ENCODE peak calls at places on chromosomes 12 and 14, in nine cellular contexts. Q is AG20443; R is iris pigment epithelial cell; G is endothelial cell; F is effector memory CD4-positive, alpha-beta T cell; U is NCI-H510A treated with DMSO at 0.1 percent for 48 hours; E is AML-193; I is occipital lobe; P is NCI-H2029. K is an unnamed sample.

GRCh38 chr14:73786632-73786941 is 65.0 kb upstream of the PTGR2 start:
- DNase-seq in G (peak; percentile 59), U (no peak), R (no peak), P (no peak), E (no peak), I (no peak), Q (no peak), F (no peak), K (peak; percentile 30)

GRCh38 chr14:93528884-93529558 is 98.3 kb downstream of the UNC79 start:
- DNase-seq in U (no peak), F (no peak), R (no peak), Q (no peak), P (no peak), G (no peak), I (no peak), E (no peak), K (no peak)

GRCh38 chr14:97513891-97514290 is 716.7 kb downstream of the VRK1 start:
- DNase-seq in U (no peak), G (no peak), I (no peak), Q (no peak), E (no peak), R (no peak), F (no peak), P (no peak), K (no peak)

GRCh38 chr12:111347891-111348644 is 20.8 kb downstream of the PHETA1 start:
- DNase-seq in P (no peak), G (no peak), U (no peak), R (no peak), F (no peak), I (no peak), E (no peak), Q (no peak), K (no peak)

GRCh38 chr14:68692916-68693771 is 99.7 kb downstream of the ZFP36L1 start:
- DNase-seq in F (no peak), R (peak; percentile 89), E (no peak), P (no peak), G (no peak), Q (peak; percentile 66), I (no peak), U (no peak), K (no peak)

GRCh38 chr14:69490219-69490918 is 5.8 kb downstream of the PLEKHD1 start:
- DNase-seq in I (no peak), G (no peak), Q (no peak), E (no peak), P (no peak), R (no peak), U (no peak), F (no peak), K (no peak)

GRCh38 chr14:71725802-71726638 is 206.2 kb upstream of the RGS6 start:
- DNase-seq in I (no peak), P (no peak), E (peak; percentile 26), U (no peak), Q (peak; percentile 66), G (no peak), R (peak; percentile 88), F (no peak), K (no peak)

GRCh38 chr14:74567646-74568379 is 44.2 kb downstream of the LTBP2 start:
- DNase-seq in G (no peak), P (no peak), U (no peak), E (no peak), F (no peak), I (no peak), Q (no peak), R (no peak), K (no peak)

GRCh38 chr14:61523751-61524150 is 171.6 kb upstream of the HIF1A start:
- DNase-seq in G (no peak), I (no peak), F (no peak), U (no peak), E (no peak), P (no peak), Q (no peak), R (no peak), K (no peak)

GRCh38 chr14:65637780-65638179 is 225.2 kb downstream of the FUT8 start:
- DNase-seq in G (no peak), Q (peak; percentile 9), R (peak; percentile 9), E (no peak), P (no peak), F (no peak), U (no peak), I (no peak), K (no peak)

GRCh38 chr12:52529417-52529816 is 9.2 kb upstream of the KRT5 start:
- DNase-seq in E (no peak), G (no peak), R (no peak), Q (no peak), I (no peak), U (no peak), F (no peak), P (no peak), K (no peak)

GRCh38 chr14:77092676-77093075 is 5.4 kb upstream of the CIPC start:
- DNase-seq in F (no peak), R (no peak), E (no peak), Q (no peak), G (no peak), U (no peak), I (no peak), P (no peak), K (no peak)

GRCh38 chr12:112841240-112841639 is 49.7 kb downstream of the RPH3A start:
- DNase-seq in P (no peak), E (no peak), R (no peak), I (no peak), U (no peak), Q (no peak), G (no peak), F (no peak), K (no peak)

GRCh38 chr12:47650469-47650868 is 55.4 kb downstream of the RPAP3 start:
- DNase-seq in F (no peak), I (no peak), U (no peak), G (no peak), R (peak; percentile 22), Q (no peak), P (no peak), E (no peak), K (no peak)

GRCh38 chr12:117356048-117356447 is 5.4 kb downstream of the NOS1 start:
- DNase-seq in E (no peak), U (no peak), P (no peak), G (no peak), F (no peak), I (no peak), Q (no peak), R (peak; percentile 7), K (no peak)

GRCh38 chr12:82838827-82839226 is 152.1 kb downstream of the TMTC2 start:
- DNase-seq in P (no peak), U (no peak), E (no peak), F (no peak), I (no peak), Q (no peak), G (no peak), R (no peak), K (no peak)

GRCh38 chr14:102510616-102511520 is 1.3 kb upstream of the ANKRD9 start:
- DNase-seq in G (peak; percentile 56), I (no peak), Q (no peak), U (peak; percentile 8), P (peak; percentile 9), E (no peak), R (no peak), F (no peak), K (peak; percentile 47)

GRCh38 chr12:105336411-105336810 is 5.9 kb downstream of the C12orf75 start:
- DNase-seq in E (no peak), I (no peak), F (no peak), P (no peak), G (no peak), R (no peak), U (no peak), Q (no peak), K (no peak)

GRCh38 chr12:71691504-71692129 is 5.7 kb downstream of the TMEM19 start:
- DNase-seq in I (no peak), E (no peak), P (peak; percentile 42), U (peak; percentile 65), R (peak; percentile 5), Q (no peak), G (no peak), F (no peak), K (no peak)

GRCh38 chr14:57575482-57575881 is 81.8 kb upstream of the CCDC198 start:
- DNase-seq in Q (no peak), U (no peak), P (no peak), G (no peak), I (no peak), F (no peak), R (no peak), E (no peak), K (no peak)

GRCh38 chr12:87766044-87766443 is 263.2 kb downstream of the C12orf50 start:
- DNase-seq in P (no peak), U (no peak), E (no peak), G (no peak), R (no peak), F (no peak), Q (no peak), I (no peak), K (no peak)

GRCh38 chr12:66240106-66240820 is 51.2 kb downstream of the IRAK3 start:
- DNase-seq in P (no peak), G (no peak), Q (no peak), E (peak; percentile 64), U (no peak), I (no peak), R (no peak), F (no peak), K (no peak)

GRCh38 chr12:72272731-72273498 is 745 bp downstream of the TRHDE start:
- DNase-seq in U (peak; percentile 48), F (no peak), E (no peak), G (peak; percentile 24), I (no peak), Q (peak; percentile 45), P (no peak), R (peak; percentile 70), K (peak; percentile 52)

GRCh38 chr14:100602621-100603020 is 15.4 kb upstream of the BEGAIN start:
- DNase-seq in Q (no peak), F (no peak), G (no peak), P (no peak), E (no peak), U (no peak), R (no peak), I (no peak), K (no peak)

GRCh38 chr12:11273449-11273848 is 3.9 kb upstream of the PRB3 start:
- DNase-seq in E (no peak), U (no peak), F (no peak), R (no peak), Q (no peak), I (no peak), G (no peak), P (no peak), K (no peak)

GRCh38 chr14:68018598-68018997 is 199.0 kb downstream of the RAD51B start:
- DNase-seq in U (no peak), F (no peak), R (no peak), P (no peak), I (no peak), E (no peak), Q (no peak), G (no peak), K (no peak)

GRCh38 chr12:120536064-120536791 is 2.1 kb downstream of the RNF10 start:
- DNase-seq in G (no peak), F (no peak), Q (no peak), E (no peak), U (peak; percentile 19), I (no peak), R (no peak), P (no peak), K (no peak)

GRCh38 chr12:119695034-119695433 is 27.1 kb downstream of the PRKAB1 start:
- DNase-seq in U (peak; percentile 21), P (no peak), E (no peak), G (no peak), R (peak; percentile 21), Q (peak; percentile 17), I (no peak), F (no peak), K (no peak)

GRCh38 chr14:104580961-104581360 is 1.4 kb downstream of the C14orf180 start:
- DNase-seq in G (no peak), Q (no peak), P (peak; percentile 42), I (no peak), R (no peak), U (peak; percentile 10), F (no peak), E (no peak), K (no peak)

GRCh38 chr14:99436247-99437180 is 44.1 kb downstream of the SETD3 start:
- DNase-seq in U (no peak), R (peak; percentile 73), P (no peak), Q (no peak), F (no peak), E (no peak), I (no peak), G (no peak), K (no peak)

GRCh38 chr12:25401547-25402345 is 151.0 kb upstream of the KRAS start:
- DNase-seq in I (no peak), Q (no peak), G (no peak), E (no peak), U (no peak), P (no peak), R (peak; percentile 41), F (no peak), K (no peak)